ENCODE peak calls at places on chromosomes 12 and 14, in six cellular contexts. G, Z, U, C, T and O are unnamed samples.

GRCh38 chr12:34392741-34393085 is 370.4 kb downstream of the ALG10 start:
- DNase-seq in Z (peak; percentile 33), T (no peak), U (no peak), G (no peak), C (no peak), O (no peak)

GRCh38 chr12:105464426-105464825 is 133.9 kb downstream of the C12orf75 start:
- DNase-seq in C (no peak), T (no peak), Z (no peak), G (no peak), U (no peak), O (no peak)

GRCh38 chr12:14913381-14913781 is 25.0 kb downstream of the ERP27 start:
- DNase-seq in Z (no peak), U (no peak), T (no peak), G (no peak), C (no peak), O (no peak)

GRCh38 chr12:93043877-93044209 is 114.7 kb upstream of the EEA1 start:
- DNase-seq in C (no peak), G (no peak), Z (no peak), T (no peak), U (no peak), O (no peak)

GRCh38 chr12:124992874-124993567 is 424 bp upstream of the BRI3BP start:
- DNase-seq in U (no peak), C (peak; percentile 91), Z (no peak), G (no peak), T (peak; percentile 83), O (peak; percentile 94)

GRCh38 chr12:121799842-121800693 is 3.7 kb upstream of the SETD1B start:
- DNase-seq in G (peak; percentile 67), Z (peak; percentile 93), C (peak; percentile 91), T (peak; percentile 56), U (no peak), O (peak; percentile 89)

GRCh38 chr14:51630987-51631386 is 20.7 kb upstream of the FRMD6 start:
- DNase-seq in T (no peak), G (no peak), C (no peak), Z (no peak), U (no peak), O (peak; percentile 21)

GRCh38 chr12:54415223-54415929 is 3.7 kb downstream of the ITGA5 start:
- DNase-seq in U (no peak), G (no peak), C (no peak), T (no peak), Z (peak; percentile 10), O (no peak)

GRCh38 chr14:87643005-87643404 is 350.0 kb downstream of the GALC start:
- DNase-seq in Z (no peak), U (no peak), G (no peak), T (no peak), C (no peak), O (no peak)

GRCh38 chr12:58919271-58920101 is 818 bp downstream of the LRIG3 start:
- DNase-seq in C (no peak), Z (peak; percentile 59), U (no peak), T (no peak), G (peak; percentile 38), O (no peak)

GRCh38 chr12:52004042-52004648 is 2.6 kb upstream of the TAMALIN start:
- DNase-seq in G (peak; percentile 80), C (no peak), U (no peak), T (no peak), Z (peak; percentile 66), O (peak; percentile 36)

GRCh38 chr12:2739832-2740641 is 54.7 kb upstream of the FKBP4 start:
- DNase-seq in G (peak; percentile 54), U (no peak), Z (no peak), T (no peak), C (no peak), O (no peak)

GRCh38 chr14:69259531-69260245 is at the start of gene GALNT16:
- DNase-seq in T (no peak), U (no peak), Z (no peak), G (peak; percentile 44), C (peak; percentile 13), O (no peak)

GRCh38 chr12:68435816-68436215 is 103.7 kb upstream of the MDM1 start:
- DNase-seq in Z (no peak), T (no peak), U (no peak), C (no peak), G (no peak), O (no peak)

GRCh38 chr12:59929091-59929490 is 333.3 kb downstream of the SLC16A7 start:
- DNase-seq in G (no peak), U (no peak), C (no peak), T (no peak), Z (no peak), O (no peak)

GRCh38 chr12:101855364-101855884 is 22.0 kb upstream of the DRAM1 start:
- DNase-seq in U (no peak), C (no peak), T (no peak), G (no peak), Z (no peak), O (no peak)

GRCh38 chr12:112031472-112031871 is 18.2 kb downstream of the ERP29 start:
- DNase-seq in U (no peak), Z (no peak), G (no peak), T (no peak), C (no peak), O (no peak)

GRCh38 chr14:20624495-20625070 is 16.9 kb downstream of the OR6S1 start:
- DNase-seq in C (peak; percentile 63), U (no peak), Z (peak; percentile 80), T (peak; percentile 45), G (no peak), O (peak; percentile 64)

GRCh38 chr14:55889124-55889523 is 229.1 kb upstream of the PELI2 start:
- DNase-seq in U (no peak), G (no peak), T (no peak), C (no peak), Z (no peak), O (no peak)

GRCh38 chr14:51828017-51828797 is 32.2 kb upstream of the GNG2 start:
- DNase-seq in G (no peak), Z (peak; percentile 72), U (no peak), C (peak; percentile 82), T (peak; percentile 53), O (peak; percentile 90)

GRCh38 chr14:72256055-72256454 is 323.8 kb downstream of the RGS6 start:
- DNase-seq in T (no peak), G (no peak), U (peak; percentile 1), Z (no peak), C (peak; percentile 30), O (peak; percentile 31)

GRCh38 chr14:37403656-37404055 is 191.4 kb downstream of the FOXA1 start:
- DNase-seq in T (no peak), C (no peak), G (no peak), Z (no peak), U (no peak), O (no peak)

GRCh38 chr12:117155278-117156060 is 34.8 kb downstream of the FBXO21 start:
- DNase-seq in G (peak; percentile 65), C (peak; percentile 85), Z (peak; percentile 49), T (peak; percentile 73), U (no peak), O (peak; percentile 89)

GRCh38 chr12:126144603-126145002 is 1079.4 kb downstream of the AACS start:
- DNase-seq in Z (no peak), G (no peak), U (no peak), C (no peak), T (no peak), O (no peak)

GRCh38 chr12:47825239-47825639 is 5.5 kb upstream of the HDAC7 start:
- DNase-seq in U (no peak), Z (peak; percentile 87), G (no peak), C (no peak), T (no peak), O (no peak)

GRCh38 chr12:109840349-109841073 is 7.3 kb upstream of the TRPV4 start:
- DNase-seq in T (no peak), C (no peak), Z (no peak), U (no peak), G (no peak), O (no peak)

GRCh38 chr12:68792952-68793351 is 15.0 kb upstream of the MDM2 start:
- DNase-seq in T (peak; percentile 39), G (no peak), U (no peak), Z (no peak), C (no peak), O (peak; percentile 35)

GRCh38 chr12:24972078-24972477 is 23.2 kb upstream of the BCAT1 start:
- DNase-seq in U (no peak), T (no peak), Z (no peak), G (no peak), C (no peak), O (no peak)

GRCh38 chr12:55822228-55822627 is 4.4 kb downstream of the ORMDL2 start:
- DNase-seq in G (no peak), C (no peak), T (no peak), U (no peak), Z (no peak), O (no peak)

GRCh38 chr14:39267592-39268112 is 33.9 kb downstream of the MIA2 start:
- DNase-seq in G (no peak), T (peak; percentile 35), U (no peak), C (no peak), Z (no peak), O (no peak)

GRCh38 chr12:95815635-95816212 is 25.2 kb upstream of the NTN4 start:
- DNase-seq in U (no peak), Z (no peak), T (no peak), C (no peak), G (no peak), O (no peak)

GRCh38 chr12:25958254-25959068 is at the start of gene RASSF8:
- DNase-seq in T (no peak), G (peak; percentile 51), Z (peak; percentile 81), U (no peak), C (peak; percentile 46), O (peak; percentile 11)

GRCh38 chr12:131482199-131482598 is 228.7 kb upstream of the SFSWAP start:
- DNase-seq in U (no peak), T (no peak), G (no peak), C (no peak), Z (no peak), O (no peak)

GRCh38 chr12:3002636-3003035 is 43.4 kb downstream of the TEAD4 start:
- DNase-seq in G (no peak), U (no peak), T (no peak), C (no peak), Z (peak; percentile 32), O (no peak)

GRCh38 chr12:80598004-80598606 is 109.3 kb upstream of the MYF6 start:
- DNase-seq in G (no peak), C (no peak), T (no peak), Z (no peak), U (peak; percentile 71), O (no peak)

GRCh38 chr12:52151859-52152783 is 39.7 kb downstream of the KRT80 start:
- DNase-seq in C (peak; percentile 77), G (no peak), T (peak; percentile 75), Z (peak; percentile 81), U (no peak), O (peak; percentile 78)